ENCODE peak calls at places on chromosome 15, in six cellular contexts. G is A549, S is HepG2, T is ovary, X is tibial nerve, R is esophagus muscularis mucosa. U is an unnamed sample.

GRCh38 chr15:29687939-29688884 is 134.1 kb downstream of the TJP1 start:
- DNase-seq in G (no peak), S (no peak), T (no peak), X (no peak), R (no peak), U (peak; percentile 93)

GRCh38 chr15:65981837-65982696 is 112.8 kb downstream of the RAB11A start:
- DNase-seq in G (peak; percentile 70), S (peak; percentile 18), T (no peak), X (no peak), R (no peak), U (peak; percentile 65)

GRCh38 chr15:29671308-29671981 is 150.8 kb downstream of the TJP1 start:
- DNase-seq in G (peak; percentile 64), S (no peak), T (no peak), X (no peak), R (no peak), U (no peak)

GRCh38 chr15:62647195-62647865 is 395.2 kb upstream of the TPM1 start:
- DNase-seq in G (peak; percentile 93), S (peak; percentile 61), T (no peak), X (peak; percentile 37), R (peak; percentile 78), U (peak; percentile 70)

GRCh38 chr15:45449878-45450277 is 71.5 kb upstream of the GATM start:
- DNase-seq in G (no peak), S (no peak), T (no peak), X (no peak), R (no peak), U (peak; percentile 89)

GRCh38 chr15:88990185-88990679 is 77.1 kb upstream of the MFGE8 start:
- DNase-seq in G (no peak), S (no peak), T (no peak), X (no peak), R (no peak), U (no peak)

GRCh38 chr15:63246691-63247464 is 30.5 kb upstream of the APH1B start:
- DNase-seq in G (no peak), S (peak; percentile 13), T (no peak), X (peak; percentile 68), R (no peak), U (no peak)

GRCh38 chr15:91018178-91018577 is 4.2 kb downstream of the VPS33B start:
- DNase-seq in G (no peak), S (no peak), T (no peak), X (no peak), R (no peak), U (no peak)

GRCh38 chr15:77892335-77892734 is 185.2 kb downstream of the TBC1D2B start:
- DNase-seq in G (no peak), S (no peak), T (no peak), X (no peak), R (no peak), U (no peak)

GRCh38 chr15:74787251-74788041 is 5.6 kb downstream of the CSK start:
- DNase-seq in G (peak; percentile 84), S (no peak), T (no peak), X (peak; percentile 50), R (no peak), U (peak; percentile 88)

GRCh38 chr15:35043380-35044095 is 41.6 kb downstream of the NANOGP8 start:
- DNase-seq in G (no peak), S (no peak), T (no peak), X (no peak), R (no peak), U (no peak)

GRCh38 chr15:100448481-100448880 is 80.3 kb downstream of the CERS3 start:
- DNase-seq in G (no peak), S (no peak), T (no peak), X (no peak), R (no peak), U (no peak)

GRCh38 chr15:40906101-40906946 is 12.1 kb downstream of the VPS18 start:
- DNase-seq in G (no peak), S (peak; percentile 70), T (peak; percentile 82), X (peak; percentile 56), R (no peak), U (peak; percentile 96)
- TF ChIP-seq EP300 in G (no peak), S (no peak), T (no peak), X (peak; percentile 21), R (no peak), U (no peak)

GRCh38 chr15:38532728-38533127 is 31.9 kb downstream of the RASGRP1 start:
- DNase-seq in G (no peak), S (no peak), T (no peak), X (no peak), R (no peak), U (no peak)

GRCh38 chr15:38533926-38534325 is 30.7 kb downstream of the RASGRP1 start:
- DNase-seq in G (no peak), S (no peak), T (no peak), X (no peak), R (peak; percentile 45), U (no peak)

GRCh38 chr15:38531509-38531908 is 33.1 kb downstream of the RASGRP1 start:
- DNase-seq in G (no peak), S (no peak), T (no peak), X (no peak), R (no peak), U (no peak)

GRCh38 chr15:38534691-38535090 is 29.9 kb downstream of the RASGRP1 start:
- DNase-seq in G (no peak), S (no peak), T (no peak), X (no peak), R (peak; percentile 74), U (no peak)

DNA sequence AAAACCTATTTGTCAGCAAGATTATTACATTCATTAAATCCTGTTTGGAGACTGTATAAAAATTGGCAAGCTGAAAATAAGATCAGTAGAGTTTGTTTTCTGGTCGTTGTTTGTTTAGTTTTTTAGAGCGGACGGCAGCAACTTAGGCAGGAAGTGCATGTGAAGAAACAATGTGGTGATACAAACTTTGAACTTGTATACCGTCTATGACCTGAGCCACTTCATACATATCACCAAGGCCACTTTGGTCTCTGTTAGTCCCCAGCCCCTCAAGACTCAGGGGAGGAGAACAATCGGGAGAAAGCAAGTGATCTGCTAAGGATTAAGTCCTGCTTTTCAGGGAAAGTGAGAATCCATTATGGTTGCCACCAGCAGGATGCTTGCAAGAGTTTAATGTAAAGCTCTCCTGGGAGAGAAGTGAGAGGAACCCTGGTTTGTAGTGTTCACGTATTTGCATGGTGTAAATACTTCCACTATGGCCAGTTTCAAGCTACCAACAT is 31.1 kb downstream of the RASGRP1 start:
- DNase-seq in G (no peak), S (no peak), T (no peak), X (no peak), R (peak; percentile 74), U (no peak)
- H3K4me1 ChIP-seq in G (peaks cover 4% of the 10 kb centered on the region), S (no peaks in the 10 kb centered on the region), T (no peaks in the 10 kb centered on the region), X (no peaks in the 10 kb centered on the region), R (peaks cover 12% of the 10 kb centered on the region), U (no peaks in the 10 kb centered on the region)

GRCh38 chr15:22811640-22812039 is 25.2 kb downstream of the NIPA1 start:
- DNase-seq in G (peak; percentile 44), S (peak; percentile 39), T (no peak), X (peak; percentile 6), R (no peak), U (peak; percentile 65)
- TF ChIP-seq CTCF in G (peak; percentile 31), S (peak; percentile 69), T (no peak), X (peak; percentile 9), R (no peak), U (peak; percentile 35)

GRCh38 chr15:38440353-38441129 is 13.4 kb upstream of the FAM98B start:
- DNase-seq in G (peak; percentile 6), S (peak; percentile 75), T (no peak), X (peak; percentile 26), R (no peak), U (peak; percentile 33)

GRCh38 chr15:38436993-38437392 is 16.9 kb upstream of the FAM98B start:
- DNase-seq in G (no peak), S (no peak), T (no peak), X (no peak), R (no peak), U (no peak)

GRCh38 chr15:38441130-38441519 is 12.8 kb upstream of the FAM98B start:
- DNase-seq in G (no peak), S (no peak), T (no peak), X (no peak), R (no peak), U (no peak)

GRCh38 chr15:38438031-38438986 is 15.6 kb upstream of the FAM98B start:
- DNase-seq in G (no peak), S (no peak), T (no peak), X (no peak), R (no peak), U (no peak)
- TF ChIP-seq EP300 in G (no peak), S (no peak), T (no peak), X (no peak), R (no peak), U (no peak)

GRCh38 chr15:98745179-98745578 is 96.8 kb downstream of the IGF1R start:
- DNase-seq in G (no peak), S (no peak), T (no peak), X (no peak), R (no peak), U (peak; percentile 63)
- H3K4me1 ChIP-seq in G (peaks cover 61% of the 10 kb centered on the region), S (peaks cover 62% of the 10 kb centered on the region), T (peaks cover 15% of the 10 kb centered on the region), X (peaks cover 46% of the 10 kb centered on the region), R (peaks cover 47% of the 10 kb centered on the region), U (peaks cover 38% of the 10 kb centered on the region)

DNA sequence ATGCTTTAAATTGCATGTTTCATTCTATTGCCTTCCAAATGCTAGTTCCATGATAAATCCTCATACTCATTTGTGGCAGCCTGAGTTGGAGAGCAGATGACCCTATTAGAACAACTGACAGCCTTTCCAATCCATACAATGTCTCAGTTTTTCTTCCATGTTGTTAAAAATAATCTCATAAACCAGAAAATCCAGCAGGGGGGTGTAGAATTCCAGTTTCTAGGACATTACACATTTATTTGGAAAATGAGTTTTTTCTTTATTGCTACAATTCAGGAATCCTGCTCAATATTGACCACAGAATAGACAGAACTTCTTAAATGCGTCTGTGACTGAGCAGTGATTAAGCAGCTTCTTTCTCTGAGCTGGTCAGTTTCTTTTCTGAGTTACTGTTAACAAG is 174.2 kb upstream of the ATP10A start:
- DNase-seq in G (no peak), S (no peak), T (no peak), X (no peak), R (no peak), U (no peak)
- TF ChIP-seq CTCF in G (no peak), S (no peak), T (no peak), X (no peak), R (no peak), U (no peak)